ENCODE peak calls at places on chromosomes 12 and 14, in four cellular contexts. One of them, this sample, is unnamed.

GRCh38 chr14:94379291-94380224 is 8.8 kb downstream of the SERPINA1 start:
- DNase-seq in GM12878: no peak
- DNase-seq in HepG2: no peak
- DNase-seq in H1: no peak
- DNase-seq in this sample: no peak

GRCh38 chr14:58152569-58152857 is 500 bp upstream of the ARMH4 start:
- DNase-seq in H1: no peak
- DNase-seq in HepG2: no peak
- DNase-seq in GM12878: no peak
- DNase-seq in this sample: no peak

GRCh38 chr14:35786856-35787255 is 22.2 kb downstream of the RALGAPA1 start:
- DNase-seq in H1: no peak
- DNase-seq in GM12878: no peak
- DNase-seq in HepG2: no peak
- DNase-seq in this sample: no peak

GRCh38 chr12:52798003-52798670 is 2.2 kb upstream of the KRT3 start:
- DNase-seq in HepG2: no peak
- DNase-seq in H1: no peak
- DNase-seq in GM12878: no peak
- DNase-seq in this sample: no peak

GRCh38 chr14:105377555-105378182 is 20.7 kb upstream of the TEX22 start:
- DNase-seq in HepG2: no peak
- DNase-seq in H1: no peak
- DNase-seq in GM12878: no peak
- DNase-seq in this sample: no peak

GRCh38 chr12:120079352-120080042 is 37.1 kb downstream of the RAB35 start:
- DNase-seq in GM12878: no peak
- DNase-seq in HepG2: peak; percentile 78
- DNase-seq in H1: no peak
- DNase-seq in this sample: no peak

GRCh38 chr12:29316772-29317171 is 64.2 kb downstream of the ERGIC2 start:
- DNase-seq in HepG2: no peak
- DNase-seq in H1: peak; percentile 7
- DNase-seq in GM12878: no peak
- DNase-seq in this sample: peak; percentile 83

GRCh38 chr14:105275267-105275946 is 25.4 kb downstream of the BRF1 start:
- DNase-seq in GM12878: no peak
- DNase-seq in H1: no peak
- DNase-seq in HepG2: no peak
- DNase-seq in this sample: no peak

GRCh38 chr12:119006749-119007148 is 25.4 kb downstream of the SRRM4 start:
- DNase-seq in HepG2: no peak
- DNase-seq in H1: no peak
- DNase-seq in GM12878: no peak
- DNase-seq in this sample: no peak

GRCh38 chr12:118980407-118981014 is 830 bp upstream of the SRRM4 start:
- DNase-seq in H1: no peak
- DNase-seq in GM12878: no peak
- DNase-seq in HepG2: no peak
- DNase-seq in this sample: no peak

GRCh38 chr12:76470028-76470939 is 89.3 kb downstream of the OSBPL8 start:
- DNase-seq in GM12878: peak; percentile 25
- DNase-seq in HepG2: no peak
- DNase-seq in H1: no peak
- DNase-seq in this sample: no peak

GRCh38 chr12:82359115-82359478 is 768 bp downstream of the METTL25 start:
- DNase-seq in GM12878: no peak
- DNase-seq in H1: no peak
- DNase-seq in HepG2: no peak
- DNase-seq in this sample: no peak

GRCh38 chr14:58617619-58618018 is 20.1 kb upstream of the DACT1 start:
- DNase-seq in GM12878: no peak
- DNase-seq in HepG2: no peak
- DNase-seq in H1: no peak
- DNase-seq in this sample: no peak

GRCh38 chr12:117064596-117064995 is 34.6 kb downstream of the TESC start:
- DNase-seq in GM12878: no peak
- DNase-seq in H1: no peak
- DNase-seq in HepG2: no peak
- DNase-seq in this sample: no peak

GRCh38 chr12:116765271-116765670 is 27.2 kb downstream of the RNFT2 start:
- DNase-seq in HepG2: no peak
- DNase-seq in H1: no peak
- DNase-seq in GM12878: no peak
- DNase-seq in this sample: no peak

GRCh38 chr12:121805800-121806555 is 2.2 kb downstream of the SETD1B start:
- DNase-seq in GM12878: no peak
- DNase-seq in HepG2: no peak
- DNase-seq in H1: no peak
- DNase-seq in this sample: no peak

GRCh38 chr12:121538699-121539061 is 42.1 kb downstream of the KDM2B start:
- DNase-seq in HepG2: peak; percentile 75
- DNase-seq in H1: no peak
- DNase-seq in GM12878: no peak
- DNase-seq in this sample: no peak

GRCh38 chr12:41566703-41567102 is 378.6 kb downstream of the PDZRN4 start:
- DNase-seq in GM12878: no peak
- DNase-seq in HepG2: no peak
- DNase-seq in H1: no peak
- DNase-seq in this sample: no peak

GRCh38 chr14:104335611-104336010 is 197.2 kb downstream of the KIF26A start:
- DNase-seq in H1: no peak
- DNase-seq in HepG2: no peak
- DNase-seq in GM12878: no peak
- DNase-seq in this sample: no peak

GRCh38 chr12:27303139-27304111 is 29.2 kb upstream of the BMAL2 start:
- DNase-seq in HepG2: no peak
- DNase-seq in H1: no peak
- DNase-seq in GM12878: no peak
- DNase-seq in this sample: no peak

GRCh38 chr14:85252011-85252410 is 277.9 kb upstream of the FLRT2 start:
- DNase-seq in GM12878: no peak
- DNase-seq in HepG2: no peak
- DNase-seq in H1: no peak
- DNase-seq in this sample: no peak

GRCh38 chr14:92495041-92495440 is 18.5 kb upstream of the RIN3 start:
- DNase-seq in GM12878: no peak
- DNase-seq in H1: no peak
- DNase-seq in HepG2: no peak
- DNase-seq in this sample: no peak

GRCh38 chr14:99395904-99396530 is 84.6 kb downstream of the SETD3 start:
- DNase-seq in HepG2: no peak
- DNase-seq in H1: no peak
- DNase-seq in GM12878: no peak
- DNase-seq in this sample: no peak

GRCh38 chr12:114626-115211 is 48.2 kb downstream of the IQSEC3 start:
- DNase-seq in H1: no peak
- DNase-seq in GM12878: no peak
- DNase-seq in HepG2: no peak
- DNase-seq in this sample: no peak

GRCh38 chr14:64726585-64726890 is 22.3 kb downstream of the PLEKHG3 start:
- DNase-seq in GM12878: no peak
- DNase-seq in HepG2: no peak
- DNase-seq in H1: no peak
- DNase-seq in this sample: no peak

GRCh38 chr12:48092606-48093005 is 13.3 kb downstream of the SENP1 start:
- DNase-seq in H1: no peak
- DNase-seq in GM12878: no peak
- DNase-seq in HepG2: no peak
- DNase-seq in this sample: no peak

GRCh38 chr14:68705741-68706283 is 87.1 kb downstream of the ZFP36L1 start:
- DNase-seq in GM12878: no peak
- DNase-seq in HepG2: no peak
- DNase-seq in H1: no peak
- DNase-seq in this sample: no peak

GRCh38 chr12:2225736-2226135 is 172.9 kb downstream of the CACNA1C start:
- DNase-seq in HepG2: no peak
- DNase-seq in H1: no peak
- DNase-seq in GM12878: no peak
- DNase-seq in this sample: no peak

GRCh38 chr12:19994970-19995369 is 373.4 kb upstream of the PDE3A start:
- DNase-seq in HepG2: no peak
- DNase-seq in H1: no peak
- DNase-seq in GM12878: no peak
- DNase-seq in this sample: no peak

GRCh38 chr12:132600048-132601032 is 10.0 kb downstream of the LRCOL1 start:
- DNase-seq in HepG2: peak; percentile 54
- DNase-seq in H1: no peak
- DNase-seq in GM12878: no peak
- DNase-seq in this sample: no peak

GRCh38 chr12:33718631-33719030 is 279.0 kb upstream of the SYT10 start:
- DNase-seq in HepG2: no peak
- DNase-seq in H1: no peak
- DNase-seq in GM12878: no peak
- DNase-seq in this sample: no peak

GRCh38 chr14:54737132-54737711 is 165.4 kb downstream of the GCH1 start:
- DNase-seq in GM12878: no peak
- DNase-seq in HepG2: no peak
- DNase-seq in H1: no peak
- DNase-seq in this sample: no peak

DNA sequence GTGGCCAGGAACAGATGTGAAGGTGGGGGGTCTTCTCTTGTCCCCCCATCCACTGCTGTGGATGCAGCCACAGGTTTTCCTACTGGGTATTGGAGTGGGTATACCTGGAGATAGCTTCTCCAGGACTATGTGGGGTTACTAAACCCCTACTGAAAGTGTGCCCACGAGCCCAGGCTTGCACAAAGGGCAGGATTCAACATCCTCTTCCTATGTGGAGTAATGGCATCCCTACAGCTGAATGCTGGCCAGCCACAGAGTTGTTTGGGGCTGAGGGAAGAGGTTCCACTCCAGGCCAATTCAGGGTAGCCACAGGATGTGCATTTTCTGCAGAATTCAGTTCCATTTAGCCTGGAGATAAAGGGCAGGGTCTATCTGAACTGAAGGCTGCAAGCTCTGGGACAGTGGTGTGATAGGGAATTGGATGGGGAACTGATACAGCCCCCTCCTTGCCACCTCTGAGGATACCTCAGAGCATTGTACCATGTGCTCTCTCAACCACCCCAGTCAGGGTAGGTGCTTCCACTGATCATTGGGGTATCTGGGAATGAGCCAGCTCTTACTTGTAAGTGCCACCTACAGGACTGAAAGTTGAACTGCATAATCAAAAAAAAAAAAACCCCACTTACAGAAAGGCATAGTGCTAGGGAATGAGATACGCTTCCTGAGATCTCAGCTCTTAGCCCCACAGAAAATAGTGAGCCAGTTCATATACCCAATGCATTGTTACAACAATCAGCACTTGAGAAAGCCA is 187.1 kb downstream of the KITLG start:
- DNase-seq in H1: no peak
- DNase-seq in HepG2: peak; percentile 41
- DNase-seq in GM12878: no peak
- DNase-seq in this sample: peak; percentile 27
- TF ChIP-seq ZNF274 in H1: no peak
- TF ChIP-seq ZNF274 in HepG2: no peak
- TF ChIP-seq ZNF274 in GM12878: no peak
- TF ChIP-seq ZNF274 in this sample: no peak

DNA sequence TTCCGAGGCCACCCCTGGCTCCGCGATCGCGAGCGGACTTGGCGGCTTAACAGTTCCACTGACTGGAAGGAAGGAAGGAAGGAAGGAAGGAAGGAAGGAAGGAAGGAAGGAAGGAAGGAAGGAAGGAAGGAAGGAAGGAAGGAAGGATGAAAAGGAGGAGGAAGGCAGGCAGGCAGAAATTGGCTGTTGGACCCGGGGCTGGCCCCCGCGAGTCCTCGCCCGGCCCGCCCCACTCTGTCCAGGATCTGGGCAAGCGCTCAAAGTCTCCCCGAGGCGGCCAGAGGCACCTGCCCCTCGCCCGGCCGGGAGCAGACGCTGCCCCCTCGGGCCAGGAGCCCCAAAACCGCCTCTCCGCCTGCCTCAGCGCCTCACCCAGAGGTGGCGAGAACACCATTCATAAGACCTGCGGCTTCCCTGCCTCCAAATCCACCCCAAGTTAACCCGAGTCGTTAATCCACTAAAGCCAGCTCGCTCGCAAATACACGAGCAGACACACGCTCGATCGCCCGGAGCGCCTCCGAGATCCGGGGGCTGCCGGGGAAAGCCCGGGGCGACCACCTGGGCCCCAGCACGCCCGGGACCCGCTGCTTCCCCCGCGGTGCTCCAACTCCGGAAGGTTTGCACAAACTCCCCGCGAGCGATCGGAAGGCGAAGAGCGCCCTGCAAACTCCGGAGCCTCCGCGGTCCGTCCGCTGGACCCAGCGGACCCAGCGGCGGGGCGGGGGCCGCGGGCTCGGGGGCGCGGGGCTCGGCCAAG is 844 bp downstream of the DPF3 start:
- DNase-seq in GM12878: no peak
- DNase-seq in HepG2: no peak
- DNase-seq in H1: no peak
- DNase-seq in this sample: no peak
- TF ChIP-seq SUZ12 in GM12878: no peak
- TF ChIP-seq SUZ12 in HepG2: no peak
- TF ChIP-seq SUZ12 in H1: peak; percentile 82
- TF ChIP-seq SUZ12 in this sample: no peak

DNA sequence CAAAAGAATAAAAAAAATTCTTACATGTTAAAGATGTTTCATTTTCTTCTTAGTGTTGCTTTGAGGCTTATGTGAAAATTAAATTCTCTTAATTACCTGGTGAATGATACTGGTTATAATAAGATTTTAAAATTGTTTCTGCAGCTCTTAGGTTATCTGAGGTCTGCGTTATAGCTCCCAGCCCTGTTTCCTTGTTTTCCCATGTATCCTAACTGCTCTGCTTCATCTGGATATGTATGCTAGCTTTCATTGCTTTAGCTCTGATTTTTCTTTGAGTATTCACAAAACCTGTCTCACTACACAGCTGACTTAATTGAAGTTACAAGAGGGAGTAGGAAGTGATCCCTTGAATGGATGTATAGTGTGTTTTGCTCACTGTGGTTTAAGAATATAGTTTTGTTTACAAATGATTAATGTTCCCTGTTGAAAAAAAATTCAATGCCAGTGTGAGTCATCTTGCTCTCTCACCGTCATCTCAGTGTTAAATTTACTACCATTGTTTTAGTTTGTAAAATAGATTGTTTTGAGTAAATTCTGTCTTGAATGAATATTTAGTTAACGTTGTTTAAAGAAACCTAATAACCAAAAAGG is 26.8 kb downstream of the CPSF6 start:
- DNase-seq in GM12878: no peak
- DNase-seq in HepG2: no peak
- DNase-seq in H1: no peak
- DNase-seq in this sample: no peak
- TF ChIP-seq ZNF274 in GM12878: no peak
- TF ChIP-seq ZNF274 in HepG2: no peak
- TF ChIP-seq ZNF274 in H1: no peak
- TF ChIP-seq ZNF274 in this sample: no peak

GRCh38 chr14:53509845-53510244 is 356.7 kb upstream of the DDHD1 start:
- DNase-seq in GM12878: no peak
- DNase-seq in H1: no peak
- DNase-seq in HepG2: no peak
- DNase-seq in this sample: no peak
- TF ChIP-seq SUZ12 in GM12878: no peak
- TF ChIP-seq SUZ12 in H1: no peak
- TF ChIP-seq SUZ12 in HepG2: no peak
- TF ChIP-seq SUZ12 in this sample: no peak

GRCh38 chr14:31541702-31542101 is 19.5 kb upstream of the NUBPL start:
- DNase-seq in H1: no peak
- DNase-seq in GM12878: no peak
- DNase-seq in HepG2: no peak
- DNase-seq in this sample: no peak
- TF ChIP-seq ZNF274 in H1: no peak
- TF ChIP-seq ZNF274 in GM12878: no peak
- TF ChIP-seq ZNF274 in HepG2: no peak
- TF ChIP-seq ZNF274 in this sample: no peak

GRCh38 chr12:113676117-113676516 is 204.4 kb upstream of the LHX5 start:
- DNase-seq in H1: no peak
- DNase-seq in GM12878: no peak
- DNase-seq in HepG2: no peak
- DNase-seq in this sample: no peak
- TF ChIP-seq SUZ12 in H1: no peak
- TF ChIP-seq SUZ12 in GM12878: no peak
- TF ChIP-seq SUZ12 in HepG2: no peak
- TF ChIP-seq SUZ12 in this sample: no peak